ENCODE peak calls at places on chromosomes 7 and 10, in seven cellular contexts. J is upper lobe of right lung, W is stomach, C is PC-3, O is pancreas, H is thoracic aorta, E is left lung. K is an unnamed sample.

GRCh38 chr7:115122388-115122787 is 200.5 kb downstream of the MDFIC start:
- DNase-seq in J (no peak), W (no peak), C (no peak), O (no peak), H (no peak), E (no peak), K (no peak)

GRCh38 chr7:80934286-80934685 is 15.4 kb upstream of the SEMA3C start:
- DNase-seq in J (no peak), W (no peak), C (peak; percentile 32), O (no peak), H (no peak), E (no peak), K (no peak)

GRCh38 chr10:72337039-72337629 is 17.6 kb downstream of the DNAJB12 start:
- DNase-seq in J (peak; percentile 88), W (peak; percentile 94), C (peak; percentile 60), O (peak; percentile 95), H (peak; percentile 54), E (peak; percentile 84), K (peak; percentile 56)

GRCh38 chr7:129493555-129493954 is 8.8 kb upstream of the SMKR1 start:
- DNase-seq in J (no peak), W (no peak), C (peak; percentile 25), O (no peak), H (no peak), E (no peak), K (no peak)

GRCh38 chr10:127579640-127580039 is 30.5 kb downstream of the NPS start:
- DNase-seq in J (no peak), W (no peak), C (no peak), O (no peak), H (no peak), E (no peak), K (no peak)

GRCh38 chr10:3365630-3366029 is 193.0 kb upstream of the PITRM1 start:
- DNase-seq in J (no peak), W (no peak), C (peak; percentile 72), O (no peak), H (no peak), E (no peak), K (peak; percentile 26)

GRCh38 chr7:1777122-1777521 is 107.0 kb downstream of the ELFN1 start:
- DNase-seq in J (no peak), W (peak; percentile 9), C (no peak), O (no peak), H (no peak), E (no peak), K (no peak)

GRCh38 chr10:70660722-70661121 is 11.6 kb upstream of the ADAMTS14 start:
- DNase-seq in J (no peak), W (no peak), C (no peak), O (no peak), H (no peak), E (no peak), K (no peak)

GRCh38 chr7:115822801-115823200 is 207.8 kb downstream of the TFEC start:
- DNase-seq in J (no peak), W (no peak), C (no peak), O (no peak), H (no peak), E (no peak), K (no peak)

GRCh38 chr10:62047240-62047897 is 145.9 kb downstream of the ARID5B start:
- DNase-seq in J (no peak), W (no peak), C (peak; percentile 54), O (no peak), H (no peak), E (no peak), K (no peak)

GRCh38 chr7:52639126-52639525 is 396.3 kb upstream of the POM121L12 start:
- DNase-seq in J (no peak), W (no peak), C (no peak), O (no peak), H (no peak), E (no peak), K (no peak)

GRCh38 chr7:149021725-149022062 is 6.6 kb downstream of the PDIA4 start:
- DNase-seq in J (no peak), W (no peak), C (no peak), O (no peak), H (no peak), E (no peak), K (no peak)

GRCh38 chr7:149027055-149027454 is 1.2 kb downstream of the PDIA4 start:
- DNase-seq in J (no peak), W (no peak), C (no peak), O (no peak), H (no peak), E (no peak), K (no peak)

GRCh38 chr7:149020483-149020882 is 7.8 kb downstream of the PDIA4 start:
- DNase-seq in J (no peak), W (no peak), C (no peak), O (no peak), H (no peak), E (no peak), K (no peak)

GRCh38 chr7:149023662-149024061 is 4.6 kb downstream of the PDIA4 start:
- DNase-seq in J (no peak), W (no peak), C (no peak), O (no peak), H (no peak), E (no peak), K (no peak)

GRCh38 chr7:149022961-149023360 is 5.3 kb downstream of the PDIA4 start:
- DNase-seq in J (no peak), W (no peak), C (no peak), O (no peak), H (no peak), E (no peak), K (no peak)
- H3K27ac ChIP-seq in J (no peak overlapping the region), W (no peak overlapping the region), C (no peak overlapping the region), O (no peak overlapping the region), H (no peak overlapping the region), E (no peak overlapping the region), K (peak overlapping the region; percentile 37)

DNA sequence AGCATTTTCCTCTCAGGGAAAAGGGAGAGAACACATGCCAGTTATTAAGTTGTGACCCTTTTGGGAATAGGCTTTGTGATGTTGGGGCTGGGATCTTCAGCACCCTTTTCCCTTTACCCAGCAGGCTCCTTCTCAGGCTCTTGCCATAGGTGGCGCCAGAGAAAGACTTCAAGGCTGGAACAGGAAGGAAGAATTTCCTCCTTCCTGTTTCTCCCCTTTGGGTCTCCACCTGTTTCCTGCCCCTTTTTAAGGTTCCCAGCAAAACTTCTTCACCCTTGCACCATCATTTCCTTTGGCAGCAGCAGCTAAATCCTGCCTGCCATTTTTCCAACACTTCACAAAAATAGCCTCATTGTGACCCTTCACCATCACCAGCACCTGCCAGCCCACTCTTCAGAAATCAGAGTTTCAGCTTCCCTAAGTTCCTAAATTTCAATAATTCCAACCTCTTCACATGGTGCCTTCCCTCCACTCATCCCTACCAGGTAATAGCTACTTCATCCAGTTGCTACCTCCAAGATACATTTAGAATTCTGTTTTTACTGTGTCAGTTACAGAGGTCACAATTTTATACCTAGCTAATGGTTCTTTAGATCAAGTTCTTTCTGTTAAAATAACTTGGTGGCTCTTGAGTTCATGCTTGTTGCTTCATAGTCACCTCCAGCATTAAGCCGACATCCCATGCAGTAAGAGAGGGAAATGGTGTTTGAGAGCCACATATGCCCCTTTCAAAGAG is 22.4 kb upstream of the FOXK1 start:
- DNase-seq in J (no peak), W (no peak), C (peak; percentile 32), O (no peak), H (no peak), E (no peak), K (no peak)
- TF ChIP-seq CTCF in J (peak; percentile 22), W (no peak), C (peak; percentile 41), O (no peak), H (no peak), E (no peak), K (no peak)

GRCh38 chr10:29163746-29164145 is 125.1 kb upstream of the LYZL1 start:
- DNase-seq in J (no peak), W (no peak), C (peak; percentile 63), O (no peak), H (no peak), E (no peak), K (peak; percentile 34)
- H3K27ac ChIP-seq in J (no peak overlapping the region), W (no peak overlapping the region), C (peak overlapping the region; percentile 80), O (no peak overlapping the region), H (no peak overlapping the region), E (no peak overlapping the region), K (no peak overlapping the region)

GRCh38 chr7:106978425-106979386 is 65.8 kb upstream of the PRKAR2B start:
- DNase-seq in J (no peak), W (no peak), C (no peak), O (no peak), H (no peak), E (no peak), K (no peak)
- TF ChIP-seq CTCF in J (no peak), W (no peak), C (no peak), O (no peak), H (no peak), E (no peak), K (no peak)

GRCh38 chr7:151540146-151540545 is 20.5 kb upstream of the RHEB start:
- DNase-seq in J (no peak), W (no peak), C (no peak), O (no peak), H (no peak), E (no peak), K (no peak)
- H3K27ac ChIP-seq in J (no peak overlapping the region), W (no peak overlapping the region), C (no peak overlapping the region), O (no peak overlapping the region), H (no peak overlapping the region), E (no peak overlapping the region), K (no peak overlapping the region)

GRCh38 chr7:140915948-140916555 is 8.7 kb downstream of the BRAF start:
- DNase-seq in J (no peak), W (no peak), C (no peak), O (no peak), H (no peak), E (no peak), K (no peak)
- TF ChIP-seq CTCF in J (no peak), W (no peak), C (no peak), O (no peak), H (no peak), E (no peak), K (no peak)

K was measured in RWPE1.